ENCODE peak calls at places on chromosomes 2 and 18, in eight cellular contexts. One of them, this sample, is unnamed.

GRCh38 chr18:54717673-54718435 is 110.4 kb upstream of the RAB27B start:
- DNase-seq in cardiac fibroblast: peak
- DNase-seq in cardiac muscle cell: peak
- DNase-seq in brain microvascular endothelial cell: no peak
- DNase-seq in transverse colon: no peak
- DNase-seq in AG09309: no peak
- DNase-seq in adrenal gland: peak
- DNase-seq in lower lobe of right lung: no peak
- DNase-seq in this sample: peak

GRCh38 chr2:58553937-58554336 is 312.8 kb upstream of the FANCL start:
- DNase-seq in cardiac fibroblast: no peak
- DNase-seq in cardiac muscle cell: peak
- DNase-seq in brain microvascular endothelial cell: no peak
- DNase-seq in transverse colon: no peak
- DNase-seq in AG09309: no peak
- DNase-seq in adrenal gland: no peak
- DNase-seq in lower lobe of right lung: no peak
- DNase-seq in this sample: no peak

GRCh38 chr18:71168576-71169145 is 879.8 kb downstream of the SOCS6 start:
- DNase-seq in cardiac fibroblast: peak
- DNase-seq in cardiac muscle cell: peak
- DNase-seq in brain microvascular endothelial cell: no peak
- DNase-seq in transverse colon: no peak
- DNase-seq in AG09309: no peak
- DNase-seq in adrenal gland: no peak
- DNase-seq in lower lobe of right lung: no peak
- DNase-seq in this sample: no peak

GRCh38 chr2:54657664-54658083 is 65.8 kb upstream of the EML6 start:
- DNase-seq in cardiac fibroblast: peak
- DNase-seq in cardiac muscle cell: peak
- DNase-seq in brain microvascular endothelial cell: peak
- DNase-seq in transverse colon: peak
- DNase-seq in AG09309: no peak
- DNase-seq in adrenal gland: peak
- DNase-seq in lower lobe of right lung: peak
- DNase-seq in this sample: peak

GRCh38 chr2:70964596-70965386 is 13.6 kb upstream of the ANKRD53 start:
- DNase-seq in cardiac fibroblast: peak
- DNase-seq in cardiac muscle cell: peak
- DNase-seq in brain microvascular endothelial cell: no peak
- DNase-seq in transverse colon: peak
- DNase-seq in AG09309: no peak
- DNase-seq in adrenal gland: peak
- DNase-seq in lower lobe of right lung: peak
- DNase-seq in this sample: peak

GRCh38 chr2:2568411-2568810 is 237.3 kb upstream of the MYT1L start:
- DNase-seq in cardiac fibroblast: no peak
- DNase-seq in cardiac muscle cell: no peak
- DNase-seq in brain microvascular endothelial cell: no peak
- DNase-seq in transverse colon: no peak
- DNase-seq in AG09309: no peak
- DNase-seq in adrenal gland: no peak
- DNase-seq in lower lobe of right lung: no peak
- DNase-seq in this sample: no peak

GRCh38 chr2:41400057-41400665 is 647.7 kb upstream of the PKDCC start:
- DNase-seq in cardiac fibroblast: peak
- DNase-seq in cardiac muscle cell: peak
- DNase-seq in brain microvascular endothelial cell: peak
- DNase-seq in transverse colon: no peak
- DNase-seq in AG09309: no peak
- DNase-seq in adrenal gland: no peak
- DNase-seq in lower lobe of right lung: no peak
- DNase-seq in this sample: peak

GRCh38 chr2:43839776-43840564 is 1.2 kb downstream of the ABCG8 start:
- DNase-seq in cardiac fibroblast: no peak
- DNase-seq in cardiac muscle cell: no peak
- DNase-seq in brain microvascular endothelial cell: no peak
- DNase-seq in transverse colon: no peak
- DNase-seq in AG09309: no peak
- DNase-seq in adrenal gland: peak
- DNase-seq in lower lobe of right lung: no peak
- DNase-seq in this sample: no peak

GRCh38 chr18:78932281-78932680 is 47.3 kb upstream of the SALL3 start:
- DNase-seq in cardiac fibroblast: no peak
- DNase-seq in cardiac muscle cell: no peak
- DNase-seq in brain microvascular endothelial cell: no peak
- DNase-seq in transverse colon: no peak
- DNase-seq in AG09309: no peak
- DNase-seq in adrenal gland: no peak
- DNase-seq in lower lobe of right lung: no peak
- DNase-seq in this sample: no peak

GRCh38 chr2:61787941-61788340 is 65.9 kb downstream of the FAM161A start:
- DNase-seq in cardiac fibroblast: no peak
- DNase-seq in cardiac muscle cell: no peak
- DNase-seq in brain microvascular endothelial cell: no peak
- DNase-seq in transverse colon: no peak
- DNase-seq in AG09309: no peak
- DNase-seq in adrenal gland: no peak
- DNase-seq in lower lobe of right lung: no peak
- DNase-seq in this sample: no peak

GRCh38 chr2:61792355-61792754 is 61.5 kb downstream of the FAM161A start:
- DNase-seq in cardiac fibroblast: no peak
- DNase-seq in cardiac muscle cell: no peak
- DNase-seq in brain microvascular endothelial cell: no peak
- DNase-seq in transverse colon: no peak
- DNase-seq in AG09309: no peak
- DNase-seq in adrenal gland: no peak
- DNase-seq in lower lobe of right lung: no peak
- DNase-seq in this sample: no peak

GRCh38 chr2:61789807-61790602 is 63.9 kb downstream of the FAM161A start:
- DNase-seq in cardiac fibroblast: no peak
- DNase-seq in cardiac muscle cell: no peak
- DNase-seq in brain microvascular endothelial cell: no peak
- DNase-seq in transverse colon: no peak
- DNase-seq in AG09309: no peak
- DNase-seq in adrenal gland: no peak
- DNase-seq in lower lobe of right lung: no peak
- DNase-seq in this sample: no peak

GRCh38 chr2:61795408-61795807 is 58.5 kb downstream of the FAM161A start:
- DNase-seq in cardiac fibroblast: no peak
- DNase-seq in cardiac muscle cell: no peak
- DNase-seq in brain microvascular endothelial cell: no peak
- DNase-seq in transverse colon: no peak
- DNase-seq in AG09309: no peak
- DNase-seq in adrenal gland: no peak
- DNase-seq in lower lobe of right lung: no peak
- DNase-seq in this sample: no peak

DNA sequence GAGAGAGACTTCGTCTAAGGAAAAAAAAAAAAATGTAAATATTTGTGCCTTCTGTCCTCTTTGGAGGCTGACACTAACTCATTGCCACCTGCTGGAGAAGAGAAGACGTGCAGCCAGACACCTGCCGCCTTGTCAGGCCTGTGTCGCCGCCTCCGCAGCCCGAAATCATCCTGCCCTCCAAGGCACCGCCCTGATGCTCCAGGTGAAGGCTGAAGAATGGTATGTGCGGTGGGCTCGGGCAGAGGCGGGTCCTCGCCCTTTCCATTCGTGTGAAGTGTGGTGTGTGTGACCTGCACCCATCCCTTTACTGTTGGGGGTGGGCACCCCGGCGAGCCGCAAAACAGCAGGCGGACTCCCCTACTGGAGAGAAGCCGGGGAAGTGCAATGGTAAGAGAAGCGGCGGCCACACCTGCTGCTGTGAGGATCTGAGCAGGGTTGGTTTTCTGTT is 60.4 kb downstream of the FAM161A start:
- DNase-seq in cardiac fibroblast: peak
- DNase-seq in cardiac muscle cell: peak
- DNase-seq in brain microvascular endothelial cell: peak
- DNase-seq in transverse colon: peak
- DNase-seq in AG09309: peak
- DNase-seq in adrenal gland: peak
- DNase-seq in lower lobe of right lung: peak
- DNase-seq in this sample: peak
- TF ChIP-seq CTCF in cardiac fibroblast: peak
- TF ChIP-seq CTCF in cardiac muscle cell: peak
- TF ChIP-seq CTCF in brain microvascular endothelial cell: peak
- TF ChIP-seq CTCF in transverse colon: peak
- TF ChIP-seq CTCF in AG09309: peak
- TF ChIP-seq CTCF in adrenal gland: peak
- TF ChIP-seq CTCF in lower lobe of right lung: peak
- TF ChIP-seq CTCF in this sample: peak

DNA sequence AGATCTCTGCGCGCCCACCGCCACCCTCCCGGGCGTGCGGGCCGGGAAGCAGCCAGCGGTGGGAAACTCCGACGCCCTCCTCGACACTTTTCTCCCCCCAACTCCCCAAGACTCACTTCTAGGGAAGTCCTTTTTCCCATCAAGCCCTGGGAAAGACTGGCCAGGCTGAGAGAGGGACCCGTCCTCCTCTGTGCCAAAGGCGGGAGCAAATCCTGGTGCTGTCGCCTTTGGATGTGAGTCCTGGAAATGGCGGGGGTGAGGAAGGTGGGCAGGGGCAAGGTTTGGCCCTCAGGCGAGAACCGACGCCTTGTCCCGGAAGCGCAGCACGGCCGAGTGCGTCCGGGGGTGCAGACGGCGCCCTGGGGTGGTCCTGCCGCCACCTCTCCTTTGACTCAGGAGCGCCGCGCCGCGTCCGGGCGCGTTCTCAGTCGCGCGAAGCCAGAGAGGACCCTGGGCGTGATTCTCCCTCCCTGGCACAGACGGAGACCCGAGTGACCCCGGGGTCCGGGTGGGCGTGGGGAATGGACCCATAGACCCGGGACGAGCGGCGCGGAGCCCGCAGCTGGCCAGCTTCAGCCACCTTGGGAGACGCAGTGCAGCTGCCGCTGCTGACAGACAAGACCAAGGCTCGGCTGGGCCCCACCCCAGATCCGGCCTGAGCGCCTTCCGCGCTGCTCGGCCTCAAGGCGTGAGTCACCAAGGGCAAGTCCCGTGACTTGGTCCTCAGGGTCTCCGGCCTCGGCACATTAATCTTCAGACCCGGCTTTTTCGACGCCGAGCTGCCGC is 3.5 kb upstream of the LBX2 start:
- DNase-seq in cardiac fibroblast: peak
- DNase-seq in cardiac muscle cell: peak
- DNase-seq in brain microvascular endothelial cell: peak
- DNase-seq in transverse colon: peak
- DNase-seq in AG09309: peak
- DNase-seq in adrenal gland: peak
- DNase-seq in lower lobe of right lung: peak
- DNase-seq in this sample: peak
- TF ChIP-seq CTCF in cardiac fibroblast: peak
- TF ChIP-seq CTCF in cardiac muscle cell: peak
- TF ChIP-seq CTCF in brain microvascular endothelial cell: peak
- TF ChIP-seq CTCF in transverse colon: peak
- TF ChIP-seq CTCF in AG09309: peak
- TF ChIP-seq CTCF in adrenal gland: no peak
- TF ChIP-seq CTCF in lower lobe of right lung: peak
- TF ChIP-seq CTCF in this sample: no peak

GRCh38 chr2:134372611-134373131 is 118.8 kb downstream of the MGAT5 start:
- DNase-seq in cardiac fibroblast: peak
- DNase-seq in cardiac muscle cell: peak
- DNase-seq in brain microvascular endothelial cell: peak
- DNase-seq in transverse colon: no peak
- DNase-seq in AG09309: peak
- DNase-seq in adrenal gland: no peak
- DNase-seq in lower lobe of right lung: no peak
- DNase-seq in this sample: no peak
- TF ChIP-seq CTCF in cardiac fibroblast: no peak
- TF ChIP-seq CTCF in cardiac muscle cell: no peak
- TF ChIP-seq CTCF in brain microvascular endothelial cell: no peak
- TF ChIP-seq CTCF in transverse colon: no peak
- TF ChIP-seq CTCF in AG09309: no peak
- TF ChIP-seq CTCF in adrenal gland: no peak
- TF ChIP-seq CTCF in lower lobe of right lung: no peak
- TF ChIP-seq CTCF in this sample: no peak

DNA sequence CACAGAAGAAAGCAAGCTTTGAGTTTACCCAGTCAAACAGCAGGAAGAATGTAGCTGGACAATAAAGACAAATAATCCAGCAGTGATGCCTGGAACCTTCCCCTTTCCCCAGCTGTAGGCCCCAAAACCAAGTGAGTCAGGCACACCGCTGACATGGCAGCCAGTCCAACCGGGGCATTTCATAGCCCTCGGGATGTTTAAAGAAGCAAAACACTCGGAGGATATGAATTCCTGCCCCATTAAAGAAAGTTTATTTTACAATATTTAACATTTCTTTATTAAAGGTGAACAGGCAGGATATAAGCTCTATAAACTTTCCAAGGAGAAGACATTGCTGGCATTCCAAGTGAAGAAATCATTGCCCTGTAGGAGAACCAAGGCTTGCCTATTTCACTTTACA is 507.6 kb upstream of the TNP1 start:
- DNase-seq in cardiac fibroblast: no peak
- DNase-seq in cardiac muscle cell: no peak
- DNase-seq in brain microvascular endothelial cell: no peak
- DNase-seq in transverse colon: no peak
- DNase-seq in AG09309: no peak
- DNase-seq in adrenal gland: no peak
- DNase-seq in lower lobe of right lung: no peak
- DNase-seq in this sample: no peak
- TF ChIP-seq CTCF in cardiac fibroblast: no peak
- TF ChIP-seq CTCF in cardiac muscle cell: no peak
- TF ChIP-seq CTCF in brain microvascular endothelial cell: no peak
- TF ChIP-seq CTCF in transverse colon: no peak
- TF ChIP-seq CTCF in AG09309: no peak
- TF ChIP-seq CTCF in adrenal gland: no peak
- TF ChIP-seq CTCF in lower lobe of right lung: no peak
- TF ChIP-seq CTCF in this sample: no peak

GRCh38 chr18:61388010-61388409 is 54.8 kb downstream of the CDH20 start:
- DNase-seq in cardiac fibroblast: peak
- DNase-seq in cardiac muscle cell: peak
- DNase-seq in brain microvascular endothelial cell: peak
- DNase-seq in transverse colon: peak
- DNase-seq in AG09309: no peak
- DNase-seq in adrenal gland: no peak
- DNase-seq in lower lobe of right lung: no peak
- DNase-seq in this sample: no peak
- TF ChIP-seq CTCF in cardiac fibroblast: no peak
- TF ChIP-seq CTCF in cardiac muscle cell: no peak
- TF ChIP-seq CTCF in brain microvascular endothelial cell: no peak
- TF ChIP-seq CTCF in transverse colon: no peak
- TF ChIP-seq CTCF in AG09309: no peak
- TF ChIP-seq CTCF in adrenal gland: no peak
- TF ChIP-seq CTCF in lower lobe of right lung: no peak
- TF ChIP-seq CTCF in this sample: no peak

DNA sequence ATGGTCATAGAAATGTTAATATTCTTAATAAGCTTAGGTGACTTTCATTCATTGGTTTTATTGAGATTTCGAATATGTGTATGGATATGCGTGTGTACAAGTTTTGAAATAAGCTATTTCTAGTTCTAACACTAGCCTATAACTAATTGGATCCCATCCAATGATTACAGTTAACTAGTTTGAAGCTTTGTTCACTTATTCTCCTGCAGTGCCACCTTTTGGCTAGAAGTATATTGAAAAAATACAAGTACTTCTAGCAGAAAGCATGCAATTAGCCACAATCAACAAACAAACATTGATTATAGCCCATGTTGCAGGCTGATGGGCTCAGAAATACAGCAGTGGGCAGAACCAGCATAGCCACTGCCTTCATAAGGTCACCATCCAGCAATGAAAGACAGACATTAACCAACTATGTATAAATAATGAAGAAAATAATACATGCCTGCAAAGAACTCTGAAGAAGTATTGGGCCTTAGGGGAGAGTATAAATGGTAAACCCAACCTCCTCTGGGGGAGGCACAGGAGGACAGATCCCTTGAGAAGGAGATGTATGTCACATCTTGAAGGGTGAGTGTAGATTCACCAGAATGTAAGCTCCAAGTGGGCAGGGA is 5.1 kb upstream of the PIEZO2 start:
- DNase-seq in cardiac fibroblast: peak
- DNase-seq in cardiac muscle cell: peak
- DNase-seq in brain microvascular endothelial cell: no peak
- DNase-seq in transverse colon: no peak
- DNase-seq in AG09309: peak
- DNase-seq in adrenal gland: no peak
- DNase-seq in lower lobe of right lung: no peak
- DNase-seq in this sample: no peak
- TF ChIP-seq CTCF in cardiac fibroblast: peak
- TF ChIP-seq CTCF in cardiac muscle cell: peak
- TF ChIP-seq CTCF in brain microvascular endothelial cell: peak
- TF ChIP-seq CTCF in transverse colon: peak
- TF ChIP-seq CTCF in AG09309: peak
- TF ChIP-seq CTCF in adrenal gland: peak
- TF ChIP-seq CTCF in lower lobe of right lung: peak
- TF ChIP-seq CTCF in this sample: peak